ENCODE peak calls at places on chromosome X, in ten cellular contexts. B is endothelial cell; P is activated CD8-positive, alpha-beta memory T cell treated with anti-CD3 and anti-CD28 coated beads for 1 hour; A is COR-L47; U is lung; K is RPMI8226; V is C1 segment of cervical spinal cord; J is AG08395; O is fibroblast of mammary gland; T is GM18507. F is an unnamed sample.

GRCh38 chrX:54320067-54320466 is 37.8 kb downstream of the WNK3 start:
- DNase-seq in B (no peak), P (no peak), A (no peak), U (no peak), K (no peak), V (no peak), J (no peak), O (no peak), T (no peak), F (no peak)

GRCh38 chrX:18707442-18708049 is at the start of gene PPEF1:
- DNase-seq in B (no peak), P (no peak), A (no peak), U (no peak), K (no peak), V (no peak), J (no peak), O (no peak), T (no peak), F (no peak)

GRCh38 chrX:78769933-78770332 is 22.4 kb downstream of the LPAR4 start:
- DNase-seq in B (no peak), P (no peak), A (no peak), U (no peak), K (no peak), V (no peak), J (no peak), O (no peak), T (no peak), F (no peak)

GRCh38 chrX:124395145-124395858 is 48.9 kb downstream of the SH2D1A start:
- DNase-seq in B (no peak), P (no peak), A (no peak), U (no peak), K (no peak), V (no peak), J (no peak), O (no peak), T (no peak), F (peak)

GRCh38 chrX:34299451-34299967 is 167.4 kb upstream of the FAM47A start:
- DNase-seq in B (no peak), P (no peak), A (no peak), U (no peak), K (no peak), V (no peak), J (no peak), O (no peak), T (no peak), F (no peak)

GRCh38 chrX:154593201-154593600 is 8.3 kb downstream of the CTAG1A start:
- DNase-seq in B (no peak), P (no peak), A (no peak), U (no peak), K (no peak), V (no peak), J (no peak), O (no peak), T (no peak), F (no peak)

GRCh38 chrX:102720237-102721168 is at the start of gene GPRASP3:
- DNase-seq in B (peak), P (peak), A (peak), U (peak), K (no peak), V (peak), J (peak), O (peak), T (peak), F (peak)

GRCh38 chrX:147476008-147476407 is 435.7 kb upstream of the FMR1 start:
- DNase-seq in B (peak), P (no peak), A (no peak), U (no peak), K (peak), V (no peak), J (no peak), O (peak), T (no peak), F (peak)

GRCh38 chrX:154791951-154792350 is 13.3 kb downstream of the MPP1 start:
- DNase-seq in B (no peak), P (no peak), A (no peak), U (no peak), K (no peak), V (no peak), J (no peak), O (no peak), T (no peak), F (no peak)